ENCODE peak calls at places on chromosomes 12 and 14, in nine cellular contexts. J, U, C, I, F, N, T, X and V are unnamed samples. For H3K4me1, the result is how much of the 10 kb centered on the place peaks cover.

GRCh38 chr12:76558684-76559276 is 791 bp downstream of the OSBPL8 start:
- DNase-seq in X (peak), F (peak), C (peak), T (peak), U (peak), I (peak), J (peak), N (no peak), V (peak)

GRCh38 chr12:26295001-26295400 is 99.6 kb downstream of the SSPN start:
- DNase-seq in X (no peak), F (no peak), J (no peak), T (no peak), U (no peak), C (no peak), N (no peak), I (no peak), V (no peak)

GRCh38 chr12:60052483-60052882 is 456.7 kb downstream of the SLC16A7 start:
- DNase-seq in J (peak), X (no peak), T (no peak), C (no peak), N (no peak), U (no peak), I (no peak), F (no peak), V (no peak)

GRCh38 chr12:125841332-125841731 is 776.1 kb downstream of the AACS start:
- DNase-seq in C (no peak), I (no peak), N (no peak), F (no peak), J (no peak), X (no peak), T (no peak), U (no peak), V (no peak)

GRCh38 chr14:68794130-68794855 is 1.4 kb upstream of the ZFP36L1 start:
- DNase-seq in T (peak), J (peak), X (peak), C (peak), N (no peak), F (peak), U (peak), I (peak), V (peak)

GRCh38 chr14:21044106-21044618 is 2.0 kb downstream of the RNASE7 start:
- DNase-seq in X (no peak), F (no peak), U (peak), N (no peak), J (no peak), C (no peak), T (no peak), I (no peak), V (no peak)

GRCh38 chr12:48442191-48442828 is 30.0 kb upstream of the ANP32D start:
- DNase-seq in N (no peak), F (no peak), U (no peak), C (no peak), T (no peak), J (no peak), I (no peak), X (no peak), V (no peak)

GRCh38 chr12:25458047-25458552 is 95.0 kb downstream of the LMNTD1 start:
- DNase-seq in C (peak), T (peak), N (peak), F (no peak), I (no peak), X (no peak), U (no peak), J (peak), V (no peak)

GRCh38 chr12:6392499-6392898 is 8.5 kb downstream of the LTBR start:
- DNase-seq in N (no peak), F (no peak), J (no peak), U (no peak), X (peak), T (no peak), I (no peak), C (no peak), V (no peak)

GRCh38 chr14:28635387-28635786 is 131.2 kb upstream of the FOXG1 start:
- DNase-seq in F (no peak), C (peak), T (no peak), U (no peak), J (peak), X (no peak), I (no peak), N (no peak), V (no peak)

GRCh38 chr12:76282744-76283143 is 65.5 kb downstream of the BBS10 start:
- DNase-seq in N (no peak), I (no peak), F (no peak), U (no peak), T (no peak), C (no peak), J (no peak), X (no peak), V (no peak)

GRCh38 chr14:101518611-101519048 is 42.7 kb upstream of the DIO3 start:
- DNase-seq in C (no peak), T (peak), J (no peak), I (no peak), U (no peak), N (no peak), F (peak), X (no peak), V (no peak)

GRCh38 chr12:105659355-105660075 is 329.0 kb downstream of the C12orf75 start:
- DNase-seq in I (peak), T (no peak), N (no peak), U (peak), F (no peak), C (no peak), X (no peak), J (no peak), V (no peak)

GRCh38 chr12:45833401-45833800 is 103.9 kb downstream of the ARID2 start:
- DNase-seq in N (no peak), U (no peak), F (no peak), X (no peak), I (no peak), J (no peak), T (no peak), C (peak), V (no peak)

GRCh38 chr14:102795060-102795925 is 18.0 kb downstream of the TRAF3 start:
- DNase-seq in T (peak), N (no peak), J (peak), I (no peak), U (no peak), C (peak), X (peak), F (peak), V (peak)
- TF ChIP-seq CTCF in T (no peak), N (no peak), J (peak), I (no peak), U (no peak), C (peak), X (no peak), F (no peak), V (no peak)

GRCh38 chr12:110311903-110312302 is 30.9 kb downstream of the ATP2A2 start:
- DNase-seq in I (no peak), X (no peak), J (no peak), F (no peak), U (no peak), C (no peak), T (no peak), N (no peak), V (no peak)
- H3K4me1 ChIP-seq in I (under half), X (under half), J (under half), F (under half), U (half or more), C (under half), T (under half), N (under half), V (under half)

GRCh38 chr14:54337314-54337713 is 59.5 kb upstream of the CDKN3 start:
- DNase-seq in J (no peak), I (no peak), U (no peak), F (no peak), C (no peak), N (no peak), X (no peak), T (no peak), V (no peak)
- TF ChIP-seq CTCF in J (no peak), I (no peak), U (no peak), F (no peak), C (no peak), N (no peak), X (no peak), T (no peak), V (no peak)

GRCh38 chr12:65609359-65609771 is 214.9 kb upstream of the HMGA2 start:
- DNase-seq in I (no peak), T (no peak), X (no peak), U (no peak), J (peak), N (no peak), F (no peak), C (peak), V (no peak)

GRCh38 chr12:65607271-65607880 is 216.9 kb upstream of the HMGA2 start:
- DNase-seq in F (no peak), I (no peak), C (no peak), N (no peak), T (no peak), U (no peak), X (peak), J (no peak), V (no peak)

GRCh38 chr12:65611396-65611795 is 212.9 kb upstream of the HMGA2 start:
- DNase-seq in I (no peak), C (no peak), N (no peak), T (no peak), U (no peak), J (no peak), X (no peak), F (no peak), V (no peak)

GRCh38 chr12:65606008-65606766 is 218.1 kb upstream of the HMGA2 start:
- DNase-seq in T (no peak), I (no peak), U (no peak), F (no peak), C (no peak), X (no peak), J (no peak), N (no peak), V (no peak)

GRCh38 chr12:65608319-65608916 is 215.9 kb upstream of the HMGA2 start:
- DNase-seq in N (no peak), X (no peak), J (no peak), I (no peak), U (no peak), F (no peak), T (no peak), C (no peak), V (no peak)
- H3K4me1 ChIP-seq in N (under half), X (under half), J (under half), I (under half), U (under half), F (under half), T (under half), C (under half), V (under half)

DNA sequence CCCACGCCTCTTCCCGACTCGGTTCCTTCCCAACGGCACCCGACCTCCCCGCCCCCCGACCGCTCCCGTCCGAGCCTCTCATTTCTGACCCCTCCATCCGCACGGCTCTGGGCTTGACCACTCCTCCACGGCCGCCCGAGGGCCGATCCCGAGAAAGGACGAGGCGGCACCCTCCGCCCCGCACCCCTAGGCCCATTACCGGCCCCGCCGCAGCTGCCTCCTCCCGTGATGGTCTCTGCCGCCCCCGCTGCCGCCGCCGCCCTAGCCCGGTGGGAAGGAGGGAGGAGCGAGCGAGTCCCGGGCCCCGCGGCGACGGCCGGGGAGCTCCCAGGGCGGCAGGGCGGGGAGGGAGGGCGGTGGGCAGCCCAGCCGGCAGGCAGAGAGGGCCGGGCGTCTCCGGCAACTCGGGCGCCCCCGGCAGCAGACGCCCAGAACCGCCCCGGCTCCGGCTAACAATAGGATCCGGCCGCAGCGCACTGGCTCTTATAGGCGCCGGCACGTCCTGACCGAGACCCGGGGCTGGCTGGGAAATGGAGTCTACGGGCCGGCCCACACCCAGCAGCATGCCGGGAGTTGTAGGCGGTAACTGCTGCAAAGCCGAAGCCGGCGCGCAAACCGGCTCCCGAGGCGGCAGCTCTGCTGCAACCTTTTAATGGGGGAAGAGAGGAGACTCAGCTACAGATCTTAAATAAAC is at the start of gene CSRNP2:
- DNase-seq in C (peak), F (peak), I (peak), J (peak), X (peak), U (peak), N (peak), T (peak), V (peak)
- TF ChIP-seq CTCF in C (peak), F (peak), I (peak), J (no peak), X (no peak), U (no peak), N (no peak), T (no peak), V (no peak)

GRCh38 chr12:3102721-3103410 is 25.7 kb downstream of the TSPAN9 start:
- DNase-seq in C (no peak), I (no peak), J (no peak), N (no peak), F (no peak), T (no peak), X (no peak), U (no peak), V (no peak)
- H3K4me1 ChIP-seq in C (under half), I (under half), J (under half), N (under half), F (under half), T (half or more), X (under half), U (half or more), V (under half)